ENCODE peak calls at places on chromosomes 11 and 22, in four cellular contexts. A is HL-60, S is IMR-90, R is body of pancreas. K is an unnamed sample.

GRCh38 chr11:41225856-41226255 is 233.6 kb downstream of the LRRC4C start:
- DNase-seq in S (no peak), A (no peak), R (no peak), K (no peak)

GRCh38 chr22:43186272-43187170 is at the start of gene TTLL12:
- DNase-seq in R (peak), S (peak), A (peak), K (no peak)

GRCh38 chr22:39242809-39243442 is 1.9 kb downstream of the PDGFB start:
- DNase-seq in S (no peak), R (peak), A (no peak), K (peak)

GRCh38 chr11:118176400-118177134 is at the start of gene SCN2B:
- DNase-seq in R (no peak), A (no peak), S (peak), K (no peak)

GRCh38 chr22:33715221-33715620 is 205.1 kb downstream of the LARGE1 start:
- DNase-seq in S (no peak), A (no peak), R (no peak), K (no peak)

GRCh38 chr11:18492888-18493287 is 33.9 kb downstream of the TSG101 start:
- DNase-seq in S (no peak), A (no peak), R (no peak), K (no peak)

GRCh38 chr22:36465232-36466021 is 16.0 kb downstream of the TXN2 start:
- DNase-seq in S (peak), A (no peak), R (peak), K (peak)

GRCh38 chr11:103281301-103281700 is 172.1 kb downstream of the DYNC2H1 start:
- DNase-seq in R (no peak), A (no peak), S (peak), K (no peak)

GRCh38 chr11:119363081-119363861 is 16.8 kb upstream of the MFRP start:
- DNase-seq in S (no peak), A (no peak), R (peak), K (no peak)

GRCh38 chr22:41608386-41608785 is 12.5 kb downstream of the DESI1 start:
- DNase-seq in S (no peak), A (no peak), R (no peak), K (no peak)

GRCh38 chr11:110479445-110480101 is 49.8 kb downstream of the FDX1 start:
- DNase-seq in R (no peak), A (peak), S (peak), K (no peak)

GRCh38 chr22:45867906-45868555 is 108.9 kb downstream of the WNT7B start:
- DNase-seq in A (no peak), S (no peak), R (no peak), K (peak)

GRCh38 chr22:36565686-36566085 is 36.7 kb upstream of the EIF3D start:
- DNase-seq in S (no peak), R (no peak), A (no peak), K (no peak)

GRCh38 chr11:118334746-118335145 is 7.8 kb downstream of the CD3D start:
- DNase-seq in S (no peak), A (no peak), R (no peak), K (no peak)

GRCh38 chr11:27471588-27472397 is 797 bp downstream of the LGR4 start:
- DNase-seq in R (peak), S (no peak), A (no peak), K (peak)

DNA sequence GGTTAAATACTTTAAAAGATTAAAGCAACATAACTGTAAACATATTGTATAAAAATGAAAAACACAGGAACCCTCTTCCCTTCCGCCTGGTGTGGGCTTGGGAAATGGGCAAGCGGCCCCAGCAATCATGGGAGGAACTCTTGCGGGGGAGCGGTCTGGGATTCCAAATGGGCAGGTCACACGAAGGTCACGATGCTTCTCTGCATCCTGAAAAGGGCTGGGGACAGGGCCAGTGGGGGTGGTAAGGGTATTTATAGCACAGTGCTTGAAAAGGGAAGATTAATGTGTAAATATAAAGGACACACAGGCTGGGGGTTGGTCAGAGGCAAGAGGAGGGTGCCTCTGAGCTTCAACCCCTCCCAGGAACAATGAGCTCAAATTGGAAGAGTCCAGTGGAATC is 46.9 kb upstream of the OR4B1 start:
- DNase-seq in S (peak), A (no peak), R (no peak), K (no peak)
- H3K27ac ChIP-seq in S (peak), A (no peak), R (no peak), K (no peak)

DNA sequence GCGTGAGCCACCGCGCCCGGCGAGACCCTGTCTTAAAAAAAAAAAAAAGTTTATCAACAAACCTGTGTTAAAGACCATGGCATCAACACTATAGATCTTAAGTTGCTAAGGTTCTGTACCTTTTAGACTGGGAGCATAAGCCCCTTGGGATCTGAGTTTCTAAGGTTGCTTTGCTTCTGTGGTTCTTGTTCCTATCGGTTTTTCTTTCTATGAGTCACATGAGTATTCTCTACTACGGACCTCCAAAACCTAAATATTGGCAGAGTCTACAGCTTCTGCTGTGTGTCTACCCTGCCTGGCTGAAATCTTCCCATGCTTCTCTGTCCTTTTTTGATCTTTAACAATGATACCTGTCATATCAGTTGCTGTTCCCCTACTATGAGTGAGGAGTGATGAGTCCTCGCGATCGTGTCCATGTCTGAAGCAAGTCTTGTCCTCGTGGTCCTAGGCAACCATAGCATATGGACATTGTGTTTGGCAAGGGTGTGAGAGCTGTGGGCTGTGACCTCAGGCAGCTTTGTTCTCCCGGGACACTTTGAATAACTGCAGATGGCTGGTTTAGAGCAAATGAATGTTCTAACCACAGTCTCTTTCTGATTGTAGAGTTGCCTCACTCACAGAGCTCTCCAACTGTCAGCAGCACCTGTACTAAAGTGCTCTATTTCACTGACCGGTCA is 9.0 kb upstream of the DLAT start:
- DNase-seq in A (no peak), S (peak), R (peak), K (no peak)
- H3K27ac ChIP-seq in A (no peak), S (peak), R (peak), K (no peak)

GRCh38 chr22:30946354-30946753 is 22.2 kb downstream of the MORC2 start:
- DNase-seq in A (no peak), R (no peak), S (no peak), K (no peak)

GRCh38 chr22:30948930-30949342 is 19.6 kb downstream of the MORC2 start:
- DNase-seq in R (no peak), A (no peak), S (peak), K (no peak)

GRCh38 chr22:30947163-30947820 is 21.3 kb downstream of the MORC2 start:
- DNase-seq in A (no peak), R (no peak), S (no peak), K (no peak)

GRCh38 chr22:30949934-30950660 is 18.5 kb downstream of the MORC2 start:
- DNase-seq in S (no peak), R (no peak), A (no peak), K (no peak)

DNA sequence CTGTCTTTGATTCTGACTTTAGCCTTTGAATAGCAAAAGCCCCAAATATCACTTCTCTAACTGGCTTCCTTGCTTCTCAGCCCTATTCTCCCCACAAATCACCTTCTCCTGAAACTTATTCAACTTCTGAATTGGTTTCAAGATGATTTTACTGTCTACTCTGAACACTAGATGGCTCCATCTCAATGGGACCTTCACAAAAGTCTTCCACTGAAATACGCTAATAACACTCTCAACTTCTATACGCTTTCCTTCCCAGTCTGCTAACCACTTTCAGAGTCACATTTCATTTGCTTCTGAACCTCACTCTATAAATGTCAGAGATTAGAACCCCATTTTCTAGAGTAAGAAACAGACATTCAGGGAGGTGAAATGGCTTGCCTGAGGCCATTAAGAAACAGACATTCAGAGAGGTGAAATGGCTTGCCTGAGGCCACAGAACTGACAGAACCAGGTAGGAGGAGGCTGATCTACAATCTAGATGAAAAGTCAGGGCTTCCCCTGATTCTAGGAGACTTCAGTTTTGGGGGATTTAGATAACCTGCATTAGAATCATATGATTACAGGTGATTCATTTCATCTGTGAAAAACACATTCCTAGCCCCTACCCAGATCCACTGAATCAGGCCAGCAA is 20.6 kb downstream of the MORC2 start:
- DNase-seq in R (no peak), A (no peak), S (peak), K (no peak)
- H3K27ac ChIP-seq in R (no peak), A (no peak), S (no peak), K (no peak)

DNA sequence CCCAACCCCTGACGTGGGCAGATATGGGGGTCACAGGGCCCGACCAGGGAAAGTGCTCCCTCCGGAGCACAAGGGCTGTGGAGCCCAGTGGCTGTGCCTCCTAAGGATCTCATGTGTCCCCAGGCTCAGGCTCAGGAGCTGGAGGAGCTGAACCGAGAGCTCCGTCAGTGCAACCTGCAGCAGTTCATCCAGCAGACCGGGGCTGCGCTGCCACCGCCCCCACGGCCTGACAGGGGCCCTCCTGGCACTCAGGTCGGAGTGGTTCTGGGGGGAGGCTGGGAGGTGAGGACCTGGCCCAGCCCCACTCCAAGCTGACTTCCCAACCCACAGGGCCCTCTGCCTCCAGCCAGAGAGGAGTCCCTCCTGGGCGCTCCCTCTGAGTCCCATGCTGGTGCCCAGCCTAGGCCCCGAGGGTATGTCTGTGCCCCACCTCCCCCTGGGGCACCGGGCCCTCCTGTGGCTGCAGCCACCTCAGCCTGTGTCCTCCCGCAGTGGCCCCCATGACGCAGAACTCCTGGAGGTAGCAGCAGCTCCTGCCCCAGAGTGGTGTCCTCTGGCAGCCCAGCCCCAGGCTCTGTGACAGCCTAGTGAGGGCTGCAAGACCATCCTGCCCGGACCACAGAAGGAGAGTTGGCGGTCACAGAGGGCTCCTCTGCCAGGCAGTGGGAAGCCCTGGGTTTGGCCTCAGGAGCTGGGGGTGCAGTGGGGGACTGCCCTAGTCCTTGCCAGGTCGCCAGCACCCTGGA is 2.5 kb downstream of the RASSF7 start:
- DNase-seq in R (no peak), A (no peak), S (no peak), K (no peak)
- H3K27ac ChIP-seq in R (no peak), A (no peak), S (no peak), K (no peak)

GRCh38 chr11:96145163-96145585 is 197.8 kb downstream of the MAML2 start:
- DNase-seq in A (no peak), R (no peak), S (no peak), K (no peak)
- H3K27ac ChIP-seq in A (no peak), R (peak), S (no peak), K (no peak)

DNA sequence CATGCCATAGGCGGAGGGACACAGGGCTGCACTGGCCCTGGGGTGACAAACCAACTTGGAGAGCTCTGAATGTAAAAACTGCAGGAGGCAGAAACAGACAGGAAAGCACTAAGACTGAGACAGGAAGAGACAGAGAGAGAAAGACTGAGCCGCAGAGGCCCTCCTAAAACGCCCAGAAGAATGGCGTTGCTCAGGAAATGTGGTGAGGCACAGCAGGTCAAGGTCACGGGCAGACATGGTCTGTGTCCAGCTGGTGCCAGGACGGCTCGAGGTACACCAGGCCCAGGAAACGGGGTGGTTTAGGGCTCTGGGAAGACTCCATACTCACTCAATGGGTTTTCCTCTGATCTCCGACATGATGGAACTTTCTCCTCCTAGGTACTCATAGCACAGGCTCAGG is 29.1 kb downstream of the MAFF start:
- DNase-seq in A (no peak), R (no peak), S (no peak), K (no peak)
- H3K27ac ChIP-seq in A (no peak), R (no peak), S (no peak), K (peak)

GRCh38 chr11:75499423-75500305 is 26.1 kb downstream of the GDPD5 start:
- DNase-seq in S (peak), A (no peak), R (no peak), K (peak)
- H3K27ac ChIP-seq in S (peak), A (no peak), R (no peak), K (peak)

K was measured in colonic mucosa.